ENCODE peak calls at places on chromosomes 5 and 9, in seven cellular contexts. One of them, this sample, is unnamed.

GRCh38 chr5:59069438-59070079 is 486.7 kb downstream of the RAB3C start:
- DNase-seq in fibroblast of pulmonary artery: peak; percentile 95
- DNase-seq in stomach: no peak
- DNase-seq in AG10803: peak; percentile 97
- DNase-seq in uterus: no peak
- DNase-seq in hypothalamus: no peak
- DNase-seq in type B pancreatic cell: no peak
- DNase-seq in this sample: peak; percentile 59

GRCh38 chr5:108884736-108885135 is 137.0 kb downstream of the FER start:
- DNase-seq in AG10803: peak; percentile 14
- DNase-seq in stomach: no peak
- DNase-seq in fibroblast of pulmonary artery: peak; percentile 77
- DNase-seq in type B pancreatic cell: no peak
- DNase-seq in uterus: no peak
- DNase-seq in hypothalamus: no peak
- DNase-seq in this sample: peak; percentile 42

GRCh38 chr5:150399158-150400019 is 13.3 kb downstream of the CD74 start:
- DNase-seq in AG10803: peak; percentile 51
- DNase-seq in hypothalamus: no peak
- DNase-seq in type B pancreatic cell: no peak
- DNase-seq in uterus: no peak
- DNase-seq in stomach: no peak
- DNase-seq in fibroblast of pulmonary artery: no peak
- DNase-seq in this sample: peak; percentile 45

GRCh38 chr5:126777257-126777973 is 479 bp downstream of the LMNB1 start:
- DNase-seq in fibroblast of pulmonary artery: peak; percentile 64
- DNase-seq in AG10803: peak; percentile 52
- DNase-seq in type B pancreatic cell: peak; percentile 75
- DNase-seq in uterus: peak; percentile 41
- DNase-seq in hypothalamus: peak; percentile 16
- DNase-seq in stomach: peak; percentile 65
- DNase-seq in this sample: peak; percentile 77

GRCh38 chr5:95620870-95621838 is 1.3 kb downstream of the GPR150 start:
- DNase-seq in type B pancreatic cell: peak; percentile 68
- DNase-seq in uterus: peak; percentile 17
- DNase-seq in hypothalamus: no peak
- DNase-seq in AG10803: peak; percentile 9
- DNase-seq in stomach: peak; percentile 49
- DNase-seq in fibroblast of pulmonary artery: no peak
- DNase-seq in this sample: peak; percentile 38

GRCh38 chr5:169980418-169981053 is at the start of gene INSYN2B:
- DNase-seq in AG10803: peak; percentile 84
- DNase-seq in fibroblast of pulmonary artery: peak; percentile 92
- DNase-seq in stomach: peak; percentile 50
- DNase-seq in uterus: peak; percentile 54
- DNase-seq in type B pancreatic cell: peak; percentile 76
- DNase-seq in hypothalamus: peak; percentile 67
- DNase-seq in this sample: peak; percentile 93

GRCh38 chr9:120901704-120902103 is 24.7 kb upstream of the PHF19 start:
- DNase-seq in AG10803: no peak
- DNase-seq in fibroblast of pulmonary artery: no peak
- DNase-seq in hypothalamus: no peak
- DNase-seq in stomach: no peak
- DNase-seq in type B pancreatic cell: no peak
- DNase-seq in uterus: no peak
- DNase-seq in this sample: no peak

GRCh38 chr5:67636091-67636490 is 439.5 kb upstream of the CD180 start:
- DNase-seq in AG10803: peak; percentile 39
- DNase-seq in uterus: peak; percentile 27
- DNase-seq in stomach: no peak
- DNase-seq in hypothalamus: peak; percentile 5
- DNase-seq in type B pancreatic cell: no peak
- DNase-seq in fibroblast of pulmonary artery: peak; percentile 25
- DNase-seq in this sample: peak; percentile 47

GRCh38 chr9:110114086-110114887 is 93.7 kb downstream of the C9orf152 start:
- DNase-seq in AG10803: peak; percentile 32
- DNase-seq in fibroblast of pulmonary artery: no peak
- DNase-seq in hypothalamus: no peak
- DNase-seq in uterus: no peak
- DNase-seq in stomach: no peak
- DNase-seq in type B pancreatic cell: no peak
- DNase-seq in this sample: no peak

GRCh38 chr5:154776167-154776566 is 21.0 kb downstream of the LARP1 start:
- DNase-seq in uterus: no peak
- DNase-seq in hypothalamus: no peak
- DNase-seq in fibroblast of pulmonary artery: no peak
- DNase-seq in stomach: no peak
- DNase-seq in AG10803: no peak
- DNase-seq in type B pancreatic cell: no peak
- DNase-seq in this sample: no peak

GRCh38 chr5:98844865-98845264 is 71.4 kb downstream of the RGMB start:
- DNase-seq in uterus: no peak
- DNase-seq in fibroblast of pulmonary artery: no peak
- DNase-seq in AG10803: no peak
- DNase-seq in stomach: no peak
- DNase-seq in type B pancreatic cell: no peak
- DNase-seq in hypothalamus: no peak
- DNase-seq in this sample: no peak

GRCh38 chr9:91803143-91803940 is 146.7 kb downstream of the ROR2 start:
- DNase-seq in stomach: peak; percentile 2
- DNase-seq in uterus: no peak
- DNase-seq in hypothalamus: no peak
- DNase-seq in AG10803: peak; percentile 78
- DNase-seq in fibroblast of pulmonary artery: peak; percentile 40
- DNase-seq in type B pancreatic cell: no peak
- DNase-seq in this sample: peak; percentile 66

GRCh38 chr5:67875637-67876036 is 339.9 kb upstream of the PIK3R1 start:
- DNase-seq in stomach: no peak
- DNase-seq in uterus: no peak
- DNase-seq in hypothalamus: no peak
- DNase-seq in type B pancreatic cell: no peak
- DNase-seq in fibroblast of pulmonary artery: no peak
- DNase-seq in AG10803: peak; percentile 10
- DNase-seq in this sample: peak; percentile 33

GRCh38 chr5:59133801-59134261 is 551.0 kb downstream of the RAB3C start:
- DNase-seq in fibroblast of pulmonary artery: peak; percentile 80
- DNase-seq in uterus: no peak
- DNase-seq in stomach: no peak
- DNase-seq in hypothalamus: no peak
- DNase-seq in AG10803: peak; percentile 91
- DNase-seq in type B pancreatic cell: no peak
- DNase-seq in this sample: peak; percentile 75

GRCh38 chr9:137467161-137467581 is 8.0 kb upstream of the NSMF start:
- DNase-seq in uterus: no peak
- DNase-seq in AG10803: no peak
- DNase-seq in hypothalamus: no peak
- DNase-seq in type B pancreatic cell: no peak
- DNase-seq in fibroblast of pulmonary artery: no peak
- DNase-seq in stomach: no peak
- DNase-seq in this sample: no peak

GRCh38 chr5:74026310-74026709 is 400.3 kb downstream of the ARHGEF28 start:
- DNase-seq in AG10803: no peak
- DNase-seq in hypothalamus: no peak
- DNase-seq in uterus: no peak
- DNase-seq in fibroblast of pulmonary artery: no peak
- DNase-seq in stomach: no peak
- DNase-seq in type B pancreatic cell: no peak
- DNase-seq in this sample: peak; percentile 36

GRCh38 chr5:93192107-93192506 is 388.9 kb downstream of the NR2F1-AS1 start:
- DNase-seq in type B pancreatic cell: no peak
- DNase-seq in hypothalamus: no peak
- DNase-seq in uterus: no peak
- DNase-seq in stomach: no peak
- DNase-seq in AG10803: peak; percentile 87
- DNase-seq in fibroblast of pulmonary artery: peak; percentile 75
- DNase-seq in this sample: peak; percentile 80

GRCh38 chr9:105554042-105554441 is 3.9 kb upstream of the FKTN start:
- DNase-seq in hypothalamus: no peak
- DNase-seq in AG10803: no peak
- DNase-seq in stomach: no peak
- DNase-seq in fibroblast of pulmonary artery: peak; percentile 68
- DNase-seq in type B pancreatic cell: no peak
- DNase-seq in uterus: peak; percentile 23
- DNase-seq in this sample: no peak

GRCh38 chr5:16857635-16858034 is 78.5 kb downstream of the MYO10 start:
- DNase-seq in AG10803: peak; percentile 36
- DNase-seq in uterus: no peak
- DNase-seq in stomach: no peak
- DNase-seq in type B pancreatic cell: no peak
- DNase-seq in hypothalamus: no peak
- DNase-seq in fibroblast of pulmonary artery: no peak
- DNase-seq in this sample: no peak

GRCh38 chr9:113511856-113512761 is 48.6 kb downstream of the RGS3 start:
- DNase-seq in fibroblast of pulmonary artery: peak; percentile 35
- DNase-seq in hypothalamus: no peak
- DNase-seq in uterus: no peak
- DNase-seq in AG10803: peak; percentile 27
- DNase-seq in type B pancreatic cell: no peak
- DNase-seq in stomach: no peak
- DNase-seq in this sample: peak; percentile 14

GRCh38 chr5:141172381-141173204 is at the start of gene PCDHB7:
- DNase-seq in fibroblast of pulmonary artery: peak; percentile 12
- DNase-seq in AG10803: peak; percentile 33
- DNase-seq in uterus: peak; percentile 34
- DNase-seq in stomach: no peak
- DNase-seq in type B pancreatic cell: no peak
- DNase-seq in hypothalamus: no peak
- DNase-seq in this sample: peak; percentile 79

GRCh38 chr5:14871084-14871572 is 450 bp downstream of the ANKH start:
- DNase-seq in stomach: no peak
- DNase-seq in uterus: peak; percentile 32
- DNase-seq in AG10803: no peak
- DNase-seq in fibroblast of pulmonary artery: no peak
- DNase-seq in hypothalamus: peak; percentile 24
- DNase-seq in type B pancreatic cell: no peak
- DNase-seq in this sample: no peak

GRCh38 chr5:36680066-36680465 is 73.7 kb downstream of the SLC1A3 start:
- DNase-seq in stomach: no peak
- DNase-seq in uterus: no peak
- DNase-seq in hypothalamus: no peak
- DNase-seq in fibroblast of pulmonary artery: no peak
- DNase-seq in type B pancreatic cell: no peak
- DNase-seq in AG10803: no peak
- DNase-seq in this sample: no peak

GRCh38 chr9:123445981-123446610 is 90.1 kb downstream of the CRB2 start:
- DNase-seq in type B pancreatic cell: no peak
- DNase-seq in AG10803: no peak
- DNase-seq in stomach: no peak
- DNase-seq in uterus: no peak
- DNase-seq in fibroblast of pulmonary artery: peak; percentile 70
- DNase-seq in hypothalamus: no peak
- DNase-seq in this sample: no peak

GRCh38 chr9:10050016-10050415 is 562.8 kb downstream of the PTPRD start:
- DNase-seq in fibroblast of pulmonary artery: no peak
- DNase-seq in hypothalamus: no peak
- DNase-seq in AG10803: no peak
- DNase-seq in stomach: no peak
- DNase-seq in uterus: no peak
- DNase-seq in type B pancreatic cell: no peak
- DNase-seq in this sample: peak; percentile 6

GRCh38 chr9:69149321-69149807 is 24.7 kb upstream of the TJP2 start:
- DNase-seq in type B pancreatic cell: peak; percentile 20
- DNase-seq in fibroblast of pulmonary artery: peak; percentile 84
- DNase-seq in stomach: no peak
- DNase-seq in hypothalamus: no peak
- DNase-seq in uterus: no peak
- DNase-seq in AG10803: peak; percentile 67
- DNase-seq in this sample: peak; percentile 81

GRCh38 chr5:11075010-11075860 is 314.2 kb upstream of the DAP start:
- DNase-seq in fibroblast of pulmonary artery: no peak
- DNase-seq in type B pancreatic cell: no peak
- DNase-seq in uterus: no peak
- DNase-seq in hypothalamus: peak; percentile 40
- DNase-seq in stomach: no peak
- DNase-seq in AG10803: no peak
- DNase-seq in this sample: no peak

This sample was measured in adipocyte.